ENCODE peak calls at places on chromosomes 3 and 15, in four cellular contexts. A, T, D and V are unnamed samples.
A peak's percentile ranks its signal among the peaks of the same experiment; 100 is the strongest.

GRCh38 chr3:89699771-89700170 is 592.4 kb downstream of the EPHA3 start:
- DNase-seq in A (no peak), T (no peak), D (peak; percentile 52), V (peak; percentile 52)

GRCh38 chr15:35519536-35520149 is 26.3 kb downstream of the DPH6 start:
- DNase-seq in A (peak; percentile 72), T (no peak), D (no peak), V (no peak)

GRCh38 chr3:57144952-57145351 is 20.2 kb downstream of the IL17RD start:
- DNase-seq in A (peak; percentile 83), T (no peak), D (no peak), V (no peak)

GRCh38 chr15:93018574-93018973 is 70.4 kb downstream of the RGMA start:
- DNase-seq in A (no peak), T (no peak), D (no peak), V (no peak)

GRCh38 chr3:104582092-104582491 is 784.6 kb upstream of the ALCAM start:
- DNase-seq in A (no peak), T (no peak), D (no peak), V (no peak)

GRCh38 chr15:33296856-33297255 is 13.9 kb upstream of the RYR3 start:
- DNase-seq in A (no peak), T (no peak), D (no peak), V (no peak)

GRCh38 chr3:188491276-188491687 is 337.3 kb downstream of the LPP start:
- DNase-seq in A (no peak), T (peak; percentile 10), D (no peak), V (no peak)

GRCh38 chr3:189841474-189842205 is 210.5 kb downstream of the TP63 start:
- DNase-seq in A (no peak), T (peak; percentile 83), D (no peak), V (peak; percentile 68)

GRCh38 chr3:173889522-173890055 is 492.0 kb downstream of the NLGN1 start:
- DNase-seq in A (no peak), T (no peak), D (no peak), V (no peak)

GRCh38 chr3:57956833-57957174 is 51.4 kb upstream of the FLNB start:
- DNase-seq in A (no peak), T (no peak), D (no peak), V (no peak)

GRCh38 chr3:195873281-195873887 is 35.0 kb downstream of the TNK2 start:
- DNase-seq in A (no peak), T (no peak), D (no peak), V (no peak)

GRCh38 chr15:80404057-80404718 is at the start of gene ARNT2:
- DNase-seq in A (peak; percentile 59), T (no peak), D (no peak), V (peak; percentile 35)

GRCh38 chr3:127796751-127797150 is 25.6 kb downstream of the MGLL start:
- DNase-seq in A (no peak), T (no peak), D (no peak), V (no peak)

GRCh38 chr3:46693897-46694235 is 387 bp upstream of the ALS2CL start:
- DNase-seq in A (no peak), T (no peak), D (peak; percentile 33), V (no peak)

GRCh38 chr3:101279162-101279561 is 41.2 kb downstream of the IMPG2 start:
- DNase-seq in A (no peak), T (no peak), D (no peak), V (no peak)

GRCh38 chr3:197820550-197821335 is 29.7 kb downstream of the LRCH3 start:
- DNase-seq in A (no peak), T (no peak), D (no peak), V (peak; percentile 3)

GRCh38 chr15:55789066-55789660 is 46.2 kb upstream of the PRTG start:
- DNase-seq in A (no peak), T (no peak), D (peak; percentile 24), V (peak; percentile 44)

GRCh38 chr3:189967254-189967865 is 153.3 kb downstream of the P3H2 start:
- DNase-seq in A (peak; percentile 73), T (peak; percentile 37), D (no peak), V (peak; percentile 69)

GRCh38 chr3:177589921-177590336 is 392.6 kb upstream of the TBL1XR1 start:
- DNase-seq in A (no peak), T (peak; percentile 51), D (no peak), V (peak; percentile 50)

GRCh38 chr3:143298886-143299535 is 179.4 kb downstream of the CHST2 start:
- DNase-seq in A (no peak), T (no peak), D (no peak), V (no peak)

GRCh38 chr3:17623464-17623863 is 119.0 kb downstream of the TBC1D5 start:
- DNase-seq in A (no peak), T (no peak), D (no peak), V (no peak)

GRCh38 chr15:60582370-60583036 is 103.6 kb upstream of the ICE2 start:
- DNase-seq in A (no peak), T (no peak), D (no peak), V (no peak)

GRCh38 chr15:100078511-100079220 is 263.1 kb downstream of the ADAMTS17 start:
- DNase-seq in A (no peak), T (no peak), D (no peak), V (no peak)

GRCh38 chr3:102505542-102505941 is 70.7 kb downstream of the ZPLD1 start:
- DNase-seq in A (no peak), T (no peak), D (no peak), V (no peak)

GRCh38 chr3:160553829-160554228 is 11.5 kb downstream of the KPNA4 start:
- DNase-seq in A (no peak), T (no peak), D (no peak), V (no peak)

GRCh38 chr3:139227165-139227564 is 116.7 kb upstream of the MRPS22 start:
- DNase-seq in A (peak; percentile 20), T (no peak), D (no peak), V (no peak)

GRCh38 chr3:3013299-3013698 is 96.9 kb downstream of the IL5RA start:
- DNase-seq in A (no peak), T (no peak), D (no peak), V (no peak)
- TF ChIP-seq CTCF in A (no peak), T (no peak), D (no peak), V (no peak)

GRCh38 chr15:49619226-49619625 is 1.4 kb downstream of the FAM227B start:
- DNase-seq in A (no peak), T (no peak), D (no peak), V (no peak)

GRCh38 chr15:49621327-49622210 is 721 bp downstream of the DTWD1 start:
- DNase-seq in A (no peak), T (no peak), D (no peak), V (no peak)

GRCh38 chr15:49620658-49621326 is at the start of the genes DTWD1 and FAM227B:
- DNase-seq in A (peak; percentile 99), T (peak; percentile 88), D (peak; percentile 98), V (peak; percentile 91)

GRCh38 chr15:49622561-49622960 is 1.7 kb downstream of the DTWD1 start:
- DNase-seq in A (no peak), T (no peak), D (no peak), V (no peak)

DNA sequence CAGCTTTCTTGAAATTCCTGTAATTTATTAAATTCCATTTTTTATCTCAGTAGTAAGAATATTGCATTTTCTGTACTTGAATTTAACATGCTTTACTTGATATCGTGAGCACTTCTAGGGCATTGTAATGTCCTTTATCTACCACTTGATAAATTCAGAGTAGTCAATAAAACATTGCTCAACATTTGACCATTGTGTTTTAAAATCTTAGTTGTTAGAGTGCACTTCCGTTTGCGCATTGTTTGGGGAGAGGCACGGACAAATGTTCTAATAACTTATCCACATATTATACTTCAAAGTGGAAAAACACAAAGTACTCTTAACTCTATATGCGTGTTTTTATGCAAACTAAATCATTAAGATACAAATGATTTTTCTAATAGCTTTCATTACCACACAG is 444 bp downstream of the FAM227B start:
- DNase-seq in A (no peak), T (no peak), D (peak; percentile 21), V (no peak)
- TF ChIP-seq CTCF in A (no peak), T (no peak), D (peak; percentile 34), V (no peak)

GRCh38 chr3:110493752-110494151 is 577.9 kb upstream of the NECTIN3 start:
- DNase-seq in A (no peak), T (no peak), D (no peak), V (no peak)

GRCh38 chr3:110494728-110495127 is 576.9 kb upstream of the NECTIN3 start:
- DNase-seq in A (no peak), T (no peak), D (no peak), V (no peak)

GRCh38 chr3:110491413-110491812 is 580.2 kb upstream of the NECTIN3 start:
- DNase-seq in A (no peak), T (no peak), D (no peak), V (no peak)

DNA sequence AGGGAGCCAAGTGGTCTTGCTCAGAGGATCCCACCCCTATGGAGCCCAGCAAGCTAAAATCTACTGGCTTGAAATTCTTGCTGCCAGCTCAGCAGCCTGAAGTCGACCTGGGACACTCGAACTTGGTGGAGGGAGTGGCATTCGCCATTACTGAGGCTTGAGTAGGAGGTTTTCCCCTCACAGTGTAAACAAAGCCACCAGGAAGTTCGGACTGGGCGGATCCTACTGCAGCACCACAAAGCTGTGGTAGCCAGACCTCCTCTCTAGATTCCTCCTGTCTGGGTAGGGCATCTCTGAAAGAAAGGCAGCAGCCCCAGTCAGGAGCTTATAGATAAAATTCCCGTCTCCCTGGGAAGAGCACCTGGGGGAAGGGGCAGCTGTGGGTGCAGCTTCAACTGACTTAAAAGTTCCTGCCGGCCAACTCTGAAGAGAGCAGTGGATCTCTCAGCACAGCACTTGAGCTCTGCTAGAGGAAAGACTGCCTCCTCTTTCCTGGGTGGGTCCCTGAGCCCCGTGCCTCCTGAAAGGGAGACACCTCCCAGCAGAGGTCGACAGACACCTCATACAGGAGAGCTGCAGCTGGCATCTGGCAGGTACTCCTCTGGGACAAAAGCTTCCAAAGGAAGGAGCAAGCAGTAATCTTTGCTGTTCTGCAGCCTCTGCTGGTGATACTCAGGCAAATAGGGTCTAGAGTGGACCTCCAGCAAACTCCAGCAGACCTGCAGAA is 576.3 kb upstream of the NECTIN3 start:
- DNase-seq in A (no peak), T (peak; percentile 60), D (no peak), V (peak; percentile 37)
- TF ChIP-seq CTCF in A (no peak), T (no peak), D (no peak), V (no peak)

DNA sequence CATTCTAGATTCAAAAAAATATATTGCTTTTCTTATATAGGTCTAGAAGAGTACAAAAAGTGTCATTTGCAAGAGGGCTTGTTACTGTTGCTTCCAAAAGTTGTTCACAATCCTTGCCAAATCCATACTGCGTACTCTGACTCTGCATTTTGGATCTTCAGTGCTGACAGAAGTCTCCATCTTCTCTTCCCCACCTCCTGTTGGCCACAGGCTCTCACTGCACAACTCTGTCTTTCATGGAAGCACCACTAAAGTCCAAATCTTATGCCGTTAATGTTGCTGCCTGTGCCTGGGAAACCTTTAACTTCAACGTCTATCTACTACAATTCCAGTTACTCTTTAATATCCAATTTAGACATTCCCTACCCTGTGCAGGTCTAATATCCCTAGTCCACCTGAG is 419.9 kb downstream of the NR2F2 start:
- DNase-seq in A (no peak), T (no peak), D (no peak), V (no peak)
- TF ChIP-seq CTCF in A (no peak), T (no peak), D (no peak), V (no peak)

GRCh38 chr3:42009456-42009855 is 47.6 kb upstream of the ULK4 start:
- DNase-seq in A (no peak), T (no peak), D (no peak), V (no peak)
- TF ChIP-seq CTCF in A (no peak), T (no peak), D (no peak), V (no peak)

DNA sequence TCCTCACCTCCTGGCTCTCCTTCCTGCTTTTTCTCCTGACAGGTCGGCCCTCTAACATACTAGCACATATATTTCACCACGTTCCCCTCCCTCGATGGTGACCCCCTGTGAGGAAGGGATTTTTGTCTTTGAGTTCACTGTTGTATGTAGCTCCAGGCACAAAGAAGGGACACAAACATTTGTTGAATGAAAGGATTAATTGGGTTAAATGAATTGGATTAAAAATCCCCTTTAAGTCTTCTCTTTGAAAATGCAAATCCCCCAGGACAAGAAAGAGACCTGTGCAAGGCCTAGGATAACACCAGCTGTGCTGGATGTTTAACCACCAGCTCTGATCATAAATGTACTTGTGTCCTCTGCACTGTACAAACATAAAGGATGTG is 3.3 kb downstream of the CALML4 start:
- DNase-seq in A (no peak), T (no peak), D (no peak), V (no peak)
- TF ChIP-seq CTCF in A (no peak), T (no peak), D (no peak), V (no peak)